ENCODE peak calls at places on chromosomes 13 and 19, in ten cellular contexts. J is cardiac fibroblast; P is endodermal cell; A is epithelial cell of proximal tubule; Z is left ventricle myocardium inferior; X is CD4-positive, alpha-beta T cell; Y is mucosa of descending colon; V is ascending aorta; H is WTC11; O is neural progenitor cell. W is an unnamed sample.

GRCh38 chr19:8684001-8684902 is 14.3 kb downstream of the ACTL9 start:
- DNase-seq in H (no peak), Y (no peak), O (no peak), V (no peak), P (peak), A (no peak), X (no peak), J (no peak), Z (no peak), W (no peak)

GRCh38 chr13:85806553-85807175 is 7.4 kb upstream of the SLITRK6 start:
- DNase-seq in H (no peak), Y (no peak), V (no peak), J (peak), X (no peak), O (peak), Z (no peak), A (peak), P (no peak), W (peak)

GRCh38 chr19:1672038-1672768 is 19.8 kb upstream of the TCF3 start:
- DNase-seq in P (peak), V (no peak), Y (peak), H (peak), X (peak), A (no peak), J (peak), O (peak), Z (no peak), W (peak)

GRCh38 chr13:30832845-30833332 is 73.2 kb upstream of the MEDAG start:
- DNase-seq in Z (peak), P (peak), A (no peak), X (peak), H (peak), O (peak), J (peak), Y (peak), V (peak), W (peak)

GRCh38 chr19:23261496-23262020 is 11.4 kb upstream of the ZNF724 start:
- DNase-seq in J (no peak), H (no peak), X (no peak), V (no peak), Z (no peak), Y (no peak), P (no peak), A (no peak), O (no peak), W (no peak)

GRCh38 chr13:77026255-77026782 is 640 bp downstream of the FBXL3 start:
- DNase-seq in J (peak), P (peak), Z (peak), Y (peak), V (peak), X (peak), H (peak), A (no peak), O (peak), W (peak)

GRCh38 chr19:5580116-5580515 is 12.4 kb upstream of the TINCR start:
- DNase-seq in H (no peak), X (no peak), J (no peak), Z (no peak), V (no peak), Y (no peak), P (no peak), A (no peak), O (no peak), W (no peak)

GRCh38 chr13:93967286-93967685 is 512.2 kb downstream of the DCT start:
- DNase-seq in Y (no peak), P (no peak), O (no peak), V (no peak), A (no peak), X (no peak), J (no peak), H (no peak), Z (no peak), W (no peak)

GRCh38 chr13:97307882-97308624 is 85.9 kb downstream of the MBNL2 start:
- DNase-seq in P (no peak), H (no peak), Y (no peak), Z (peak), O (peak), J (peak), X (no peak), A (no peak), V (no peak), W (no peak)

GRCh38 chr13:76812206-76812882 is 73.9 kb downstream of the KCTD12 start:
- DNase-seq in Y (no peak), H (no peak), A (no peak), X (no peak), P (no peak), Z (peak), O (no peak), V (peak), J (no peak), W (no peak)

DNA sequence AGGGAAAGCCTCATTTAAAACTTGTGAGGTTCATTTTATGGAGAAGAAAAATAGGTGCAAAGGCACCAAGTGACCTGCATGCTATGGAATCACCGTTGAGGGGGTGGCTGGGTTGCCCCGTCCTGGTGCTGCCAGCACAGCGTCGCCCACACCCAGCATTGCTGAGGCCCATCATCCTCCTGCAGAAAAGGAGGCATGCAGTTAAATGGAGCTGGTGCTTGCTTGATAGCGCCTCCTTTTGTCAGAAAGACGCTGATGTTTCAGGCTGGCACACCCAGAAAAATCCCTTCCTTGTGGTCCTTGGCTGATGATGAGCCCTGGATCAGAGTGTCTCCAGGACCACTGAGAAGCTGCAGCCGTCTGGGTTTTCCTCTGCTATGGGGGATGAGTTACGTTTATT is 36.9 kb downstream of the DHRS12 start:
- DNase-seq in V (no peak), J (no peak), Y (no peak), P (peak), H (no peak), O (peak), Z (no peak), A (no peak), X (no peak), W (no peak)
- TF ChIP-seq CTCF in V (no peak), J (peak), Y (no peak), P (peak), H (no peak), O (peak), Z (no peak), A (peak), X (no peak), W (peak)

GRCh38 chr19:19777692-19778091 is 43.9 kb downstream of the ZNF506 start:
- DNase-seq in H (no peak), O (no peak), Y (no peak), V (no peak), J (no peak), Z (no peak), P (no peak), X (no peak), A (no peak), W (no peak)

GRCh38 chr19:19775891-19776205 is 42.9 kb upstream of the ZNF14 start:
- DNase-seq in J (no peak), A (no peak), H (no peak), O (no peak), Z (no peak), P (no peak), V (no peak), X (no peak), Y (no peak), W (no peak)

GRCh38 chr19:19774354-19775033 is 41.6 kb upstream of the ZNF14 start:
- DNase-seq in A (no peak), V (no peak), X (no peak), O (no peak), Z (no peak), J (no peak), P (no peak), Y (no peak), H (no peak), W (no peak)

GRCh38 chr19:19778666-19779065 is 42.9 kb downstream of the ZNF506 start:
- DNase-seq in O (no peak), H (no peak), J (no peak), P (no peak), X (no peak), Y (no peak), V (no peak), Z (no peak), A (no peak), W (no peak)

GRCh38 chr19:19776206-19777008 is 43.5 kb upstream of the ZNF14 start:
- DNase-seq in V (peak), P (peak), A (peak), Y (peak), J (peak), H (peak), Z (peak), X (peak), O (peak), W (peak)
- TF ChIP-seq CTCF in V (no peak), P (peak), A (no peak), Y (no peak), J (no peak), H (no peak), Z (peak), X (no peak), O (no peak), W (no peak)

DNA sequence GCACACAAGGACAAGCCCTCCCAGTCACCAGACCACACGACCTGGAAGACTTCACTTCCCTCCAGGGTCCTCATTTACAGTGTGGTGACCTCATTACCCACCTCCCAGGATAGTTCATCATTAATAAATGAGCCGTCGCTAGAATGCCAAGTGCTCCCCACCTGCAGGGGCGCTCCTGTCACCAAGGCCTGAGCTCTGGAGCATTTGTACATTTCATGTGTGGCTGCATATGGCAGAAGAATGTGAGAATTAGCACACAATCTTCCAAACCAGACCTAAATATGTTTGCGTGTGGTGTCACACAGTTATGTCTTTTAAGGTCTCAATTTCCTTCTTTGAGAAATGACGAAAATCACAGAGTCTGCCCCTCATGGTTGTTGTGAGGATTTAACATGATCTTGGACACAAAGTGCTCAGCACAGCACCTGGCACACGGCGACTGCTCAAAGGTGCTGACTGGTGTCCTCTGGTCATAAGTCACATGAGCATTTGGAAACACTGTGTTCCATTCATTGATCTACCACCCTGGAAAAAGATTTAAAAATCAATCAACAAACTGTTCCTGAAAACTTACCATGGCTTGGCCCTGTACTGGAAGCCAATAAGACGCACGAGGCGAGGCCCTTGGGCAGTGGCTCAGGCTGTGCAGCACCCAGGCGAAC is 150.6 kb upstream of the SPACA7 start:
- DNase-seq in Y (no peak), A (no peak), X (no peak), H (no peak), Z (no peak), P (no peak), V (no peak), O (no peak), J (no peak), W (no peak)
- TF ChIP-seq CTCF in Y (no peak), A (no peak), X (no peak), H (no peak), Z (no peak), P (peak), V (no peak), O (peak), J (no peak), W (no peak)

GRCh38 chr19:6728346-6728745 is 7.9 kb upstream of the C3 start:
- DNase-seq in Y (peak), P (peak), X (no peak), A (no peak), H (no peak), J (no peak), O (no peak), V (no peak), Z (no peak), W (no peak)
- TF ChIP-seq CTCF in Y (no peak), P (no peak), X (no peak), A (no peak), H (no peak), J (no peak), O (no peak), V (no peak), Z (no peak), W (no peak)

DNA sequence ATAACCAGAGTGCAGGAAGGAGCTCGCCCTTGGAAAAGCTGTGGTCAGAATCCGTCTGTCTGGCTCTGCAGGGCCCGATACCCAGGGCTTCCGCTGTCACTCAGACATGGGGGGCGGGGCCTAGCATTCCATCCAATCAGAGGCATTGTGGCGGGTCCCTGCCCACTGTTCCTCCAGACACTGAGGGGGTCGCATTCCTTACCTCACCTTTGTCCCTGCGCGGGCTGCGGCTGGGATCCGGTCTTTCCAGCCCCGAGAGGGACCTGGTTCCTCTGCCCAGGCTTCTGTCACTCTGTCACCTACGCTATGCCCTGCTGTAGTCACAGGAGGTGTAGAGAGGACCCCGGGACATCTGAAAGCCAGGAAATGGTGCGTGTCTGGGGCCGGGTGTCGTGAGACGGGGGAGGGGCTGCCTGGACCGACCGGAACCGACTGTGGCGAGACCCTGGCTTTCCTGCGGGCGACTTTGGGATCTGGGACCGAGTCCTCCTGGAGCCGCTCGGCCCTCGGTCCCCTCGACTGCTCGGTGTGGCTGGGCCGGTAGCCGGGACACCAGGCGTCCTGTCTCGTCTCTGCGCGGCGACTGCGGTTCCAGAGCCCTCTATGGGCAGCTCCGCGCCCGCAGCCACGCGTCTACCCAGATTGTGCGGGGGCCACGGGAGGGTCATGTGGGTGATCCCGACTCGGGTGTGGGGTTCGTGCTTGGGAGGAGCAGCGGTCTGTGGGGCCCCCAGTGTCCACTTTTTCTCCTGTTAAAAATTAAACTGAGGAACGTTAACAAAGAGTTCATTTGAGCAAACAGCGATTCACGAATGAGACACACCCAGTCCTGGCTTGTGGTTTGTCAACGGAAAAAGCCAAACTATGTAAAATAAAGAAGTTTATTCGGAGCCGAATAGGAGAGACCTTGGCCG is at the start of gene ZNF69:
- DNase-seq in Z (peak), P (peak), J (peak), X (peak), O (peak), V (peak), H (peak), Y (peak), A (no peak), W (peak)
- TF ChIP-seq CTCF in Z (peak), P (peak), J (peak), X (no peak), O (peak), V (no peak), H (no peak), Y (no peak), A (no peak), W (peak)

DNA sequence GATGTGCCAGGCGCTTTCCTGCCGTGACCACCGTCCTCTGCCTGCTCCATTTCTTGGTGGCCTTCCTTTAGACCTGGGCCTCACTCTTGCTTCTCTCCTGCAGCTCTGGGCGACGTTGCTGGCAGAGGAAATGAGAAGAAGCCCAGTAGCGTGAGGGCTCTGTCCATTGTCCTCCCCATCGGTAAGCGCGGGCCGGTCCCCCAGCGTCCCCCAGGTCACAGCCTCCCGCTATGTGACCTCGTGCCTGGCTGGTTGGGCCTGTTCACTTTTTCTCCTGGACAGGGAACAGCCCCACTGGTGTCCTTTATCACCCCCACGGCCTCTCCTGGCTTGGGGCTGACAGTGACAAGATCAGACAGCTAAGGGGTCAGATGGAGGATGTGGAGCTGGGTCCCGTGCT is 27.7 kb downstream of the SPC24 start:
- DNase-seq in P (no peak), A (no peak), O (no peak), Z (no peak), V (no peak), H (no peak), J (no peak), X (no peak), Y (no peak), W (no peak)
- TF ChIP-seq CTCF in P (no peak), A (no peak), O (no peak), Z (no peak), V (no peak), H (no peak), J (no peak), X (no peak), Y (no peak), W (no peak)

DNA sequence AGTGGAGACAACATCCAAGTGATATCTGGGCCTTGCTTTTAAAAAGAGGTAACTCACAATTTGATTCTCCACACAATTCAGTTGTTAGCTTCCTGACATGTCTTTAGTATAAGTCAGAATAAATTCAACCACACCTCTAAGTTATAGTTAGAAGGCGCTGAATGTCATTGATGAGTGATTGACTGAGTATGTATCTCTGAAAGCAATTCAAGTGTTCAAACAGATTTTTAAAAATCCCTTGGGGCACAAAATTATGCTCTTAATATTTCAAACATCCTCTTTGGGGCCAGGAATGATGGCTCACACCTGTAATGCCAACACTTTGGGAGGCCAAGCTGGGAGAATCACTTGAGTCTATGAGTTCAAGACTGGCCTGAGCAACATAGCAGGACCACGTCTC is 137.0 kb upstream of the PRR20A start:
- DNase-seq in H (no peak), A (no peak), J (no peak), V (no peak), O (no peak), Z (no peak), X (no peak), Y (no peak), P (no peak), W (no peak)
- TF ChIP-seq CTCF in H (no peak), A (no peak), J (no peak), V (no peak), O (no peak), Z (no peak), X (no peak), Y (no peak), P (no peak), W (no peak)

GRCh38 chr13:49972709-49973108 is 24.1 kb upstream of the TRIM13 start:
- DNase-seq in Z (no peak), H (no peak), O (no peak), A (no peak), Y (no peak), J (no peak), X (no peak), V (no peak), P (no peak), W (no peak)

GRCh38 chr13:49980266-49980665 is 16.6 kb upstream of the TRIM13 start:
- DNase-seq in X (no peak), P (no peak), V (no peak), Z (no peak), O (no peak), A (no peak), Y (no peak), J (no peak), H (no peak), W (no peak)

GRCh38 chr13:49975826-49976225 is 21.0 kb upstream of the TRIM13 start:
- DNase-seq in Y (no peak), V (no peak), J (no peak), Z (no peak), X (no peak), A (no peak), O (no peak), H (no peak), P (no peak), W (no peak)

GRCh38 chr13:49977992-49978391 is 18.9 kb upstream of the TRIM13 start:
- DNase-seq in J (no peak), X (no peak), V (no peak), A (no peak), O (no peak), Y (no peak), H (no peak), Z (no peak), P (no peak), W (no peak)

DNA sequence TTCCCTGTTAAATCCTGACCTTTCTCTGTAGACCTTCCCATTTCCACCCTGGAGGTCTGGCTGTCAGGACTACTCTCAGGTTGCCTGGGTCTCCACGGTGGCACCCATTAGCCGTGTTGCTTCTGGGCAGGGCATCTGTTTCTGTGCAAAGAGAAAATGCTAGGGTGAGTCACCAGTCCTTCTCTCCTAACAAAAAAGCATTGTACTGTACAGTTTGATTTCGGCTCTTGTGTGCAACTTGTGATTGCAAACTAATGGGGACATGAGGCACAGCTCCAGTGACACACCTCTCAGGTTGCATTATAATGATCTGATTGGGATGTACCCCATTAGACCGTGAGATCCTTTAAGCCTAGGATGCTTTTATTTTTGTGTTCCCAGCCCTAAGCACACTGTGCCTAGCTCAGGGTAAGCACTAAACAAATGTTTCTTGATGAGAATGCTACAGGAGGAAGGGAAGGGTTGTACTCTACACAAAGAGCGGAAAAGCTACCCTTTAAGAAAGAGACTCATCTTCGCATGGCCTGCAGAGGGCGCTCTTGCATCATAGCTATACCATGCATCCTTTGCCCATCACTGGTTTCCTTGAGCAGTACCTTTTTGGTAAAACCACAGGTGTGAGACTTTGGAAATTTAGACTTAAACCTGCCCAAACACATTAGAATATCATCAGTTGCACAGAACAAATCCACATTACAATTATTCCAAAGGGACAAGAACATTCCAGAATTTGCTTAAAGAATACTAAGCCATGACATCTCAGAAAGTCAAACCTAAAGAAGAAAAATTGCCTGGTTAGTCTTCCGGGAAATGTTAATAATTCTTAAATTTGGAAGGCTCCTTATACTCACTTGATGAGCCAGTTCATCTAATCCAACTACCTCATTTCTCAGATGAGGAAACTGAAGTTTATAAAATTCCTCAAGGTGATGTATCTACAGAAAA is 20.3 kb upstream of the TRIM13 start:
- DNase-seq in V (peak), X (peak), J (peak), O (peak), P (peak), H (peak), A (peak), Z (peak), Y (peak), W (peak)
- TF ChIP-seq CTCF in V (peak), X (peak), J (peak), O (peak), P (peak), H (peak), A (peak), Z (peak), Y (peak), W (peak)

GRCh38 chr19:52248256-52248655 is 21.1 kb upstream of the ZNF766 start:
- DNase-seq in P (peak), Y (no peak), X (peak), J (peak), O (peak), H (peak), V (no peak), Z (peak), A (no peak), W (no peak)
- TF ChIP-seq CTCF in P (peak), Y (no peak), X (peak), J (peak), O (peak), H (peak), V (no peak), Z (peak), A (peak), W (peak)

W was measured in GM13977.